ENCODE peak calls at places on chromosome 12, in six cellular contexts. K, Q, Y, P, R and C are unnamed samples.

GRCh38 chr12:122888232-122888752 is 7.6 kb downstream of the VPS37B start:
- DNase-seq in Y (peak; percentile 91), K (no peak), R (no peak), Q (no peak), P (no peak), C (no peak)

GRCh38 chr12:52428121-52428520 is 6.0 kb downstream of the KRT75 start:
- DNase-seq in Y (no peak), R (no peak), K (no peak), P (no peak), Q (no peak), C (no peak)

GRCh38 chr12:122884860-122885259 is 11.1 kb downstream of the VPS37B start:
- DNase-seq in P (no peak), Q (no peak), R (no peak), K (no peak), Y (no peak), C (no peak)

GRCh38 chr12:98606367-98606985 is 13.0 kb downstream of the SLC25A3 start:
- DNase-seq in R (no peak), K (no peak), P (no peak), Y (no peak), Q (no peak), C (no peak)

GRCh38 chr12:111788178-111788654 is 21.5 kb downstream of the ALDH2 start:
- DNase-seq in Q (no peak), Y (peak; percentile 80), K (no peak), P (peak; percentile 48), R (no peak), C (peak; percentile 82)

GRCh38 chr12:31029916-31030562 is 43.6 kb upstream of the DDX11 start:
- DNase-seq in Y (no peak), P (no peak), Q (no peak), K (no peak), R (no peak), C (no peak)

GRCh38 chr12:56590237-56590830 is 39.8 kb downstream of the BAZ2A start:
- DNase-seq in K (no peak), Q (no peak), P (peak; percentile 38), R (no peak), Y (no peak), C (no peak)

GRCh38 chr12:121167232-121167820 is 34.6 kb downstream of the P2RX7 start:
- DNase-seq in Q (no peak), K (no peak), R (no peak), Y (no peak), P (no peak), C (no peak)

GRCh38 chr12:88472775-88473174 is 107.5 kb downstream of the KITLG start:
- DNase-seq in K (no peak), P (no peak), Q (no peak), Y (no peak), R (no peak), C (no peak)

GRCh38 chr12:100229036-100229635 is 28.5 kb downstream of the ACTR6 start:
- DNase-seq in Y (no peak), P (no peak), K (no peak), R (no peak), Q (no peak), C (no peak)
- TF ChIP-seq CTCF in Y (no peak), P (peak; percentile 29), K (peak; percentile 17), R (no peak), Q (no peak), C (no peak)

DNA sequence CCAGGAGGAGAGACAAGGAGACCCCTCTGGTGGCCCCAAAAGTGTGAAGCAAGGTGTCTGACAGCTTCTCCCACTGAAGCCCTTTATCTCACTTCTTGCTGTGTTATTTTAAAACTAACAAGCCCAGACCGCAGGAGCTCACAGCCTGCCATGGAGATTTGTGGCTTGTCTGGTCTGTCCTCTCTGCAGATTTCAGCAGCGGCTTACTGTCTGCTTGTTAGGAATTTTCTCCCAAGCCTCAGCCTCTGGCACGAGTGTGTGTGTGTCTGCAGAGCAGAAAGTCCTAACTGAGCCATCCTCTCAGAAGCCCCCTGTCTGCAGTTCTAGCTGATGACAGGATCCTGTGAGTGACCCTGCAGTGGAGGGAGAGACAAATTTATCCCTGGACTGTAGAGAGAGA is 87.9 kb upstream of the HSPB8 start:
- DNase-seq in Q (no peak), K (no peak), R (no peak), Y (no peak), P (no peak), C (no peak)
- TF ChIP-seq CTCF in Q (no peak), K (no peak), R (no peak), Y (no peak), P (no peak), C (no peak)

GRCh38 chr12:105321125-105321524 is 9.4 kb upstream of the C12orf75 start:
- DNase-seq in P (no peak), Q (no peak), K (no peak), Y (no peak), R (no peak), C (no peak)
- TF ChIP-seq CTCF in P (no peak), Q (no peak), K (no peak), Y (no peak), R (no peak), C (no peak)

DNA sequence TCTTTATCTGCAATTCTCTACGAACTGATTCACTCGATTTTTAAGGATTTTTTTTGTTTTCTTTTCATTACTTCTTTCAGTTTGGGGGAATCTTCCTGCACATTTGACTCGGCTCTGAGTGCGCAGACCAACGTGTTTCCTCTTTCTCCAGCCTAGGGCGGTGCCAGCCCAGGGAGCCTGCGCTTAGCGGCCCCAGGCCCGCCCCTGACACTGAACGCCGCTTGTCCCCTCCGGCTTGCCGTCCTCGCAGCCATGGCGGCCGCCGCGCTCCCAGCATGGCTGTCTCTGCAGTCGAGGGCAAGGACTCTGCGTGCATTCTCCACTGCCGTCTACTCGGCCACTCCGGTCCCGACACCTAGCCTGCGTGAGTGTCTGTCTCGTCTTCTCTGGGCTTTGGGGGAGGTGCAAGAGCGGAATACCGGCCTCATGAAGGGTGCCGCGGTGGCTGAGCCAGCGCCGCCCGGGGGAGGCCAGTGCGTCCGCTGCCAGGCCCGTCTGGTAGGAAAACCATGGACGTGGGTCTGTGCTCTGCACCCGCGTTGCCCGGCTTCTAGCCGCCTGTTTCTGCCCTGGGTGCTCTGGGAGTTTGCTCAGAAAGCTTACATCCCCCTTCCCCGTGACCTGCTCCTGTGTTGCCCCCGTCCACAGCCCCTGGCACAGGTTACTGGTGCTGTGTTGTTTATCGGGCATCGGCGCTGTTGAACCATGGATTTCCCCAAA is at the start of gene MRPS35:
- DNase-seq in Q (peak; percentile 87), P (peak; percentile 91), K (peak; percentile 53), R (peak; percentile 92), Y (peak; percentile 90), C (peak; percentile 93)
- TF ChIP-seq CTCF in Q (no peak), P (no peak), K (no peak), R (no peak), Y (no peak), C (no peak)

DNA sequence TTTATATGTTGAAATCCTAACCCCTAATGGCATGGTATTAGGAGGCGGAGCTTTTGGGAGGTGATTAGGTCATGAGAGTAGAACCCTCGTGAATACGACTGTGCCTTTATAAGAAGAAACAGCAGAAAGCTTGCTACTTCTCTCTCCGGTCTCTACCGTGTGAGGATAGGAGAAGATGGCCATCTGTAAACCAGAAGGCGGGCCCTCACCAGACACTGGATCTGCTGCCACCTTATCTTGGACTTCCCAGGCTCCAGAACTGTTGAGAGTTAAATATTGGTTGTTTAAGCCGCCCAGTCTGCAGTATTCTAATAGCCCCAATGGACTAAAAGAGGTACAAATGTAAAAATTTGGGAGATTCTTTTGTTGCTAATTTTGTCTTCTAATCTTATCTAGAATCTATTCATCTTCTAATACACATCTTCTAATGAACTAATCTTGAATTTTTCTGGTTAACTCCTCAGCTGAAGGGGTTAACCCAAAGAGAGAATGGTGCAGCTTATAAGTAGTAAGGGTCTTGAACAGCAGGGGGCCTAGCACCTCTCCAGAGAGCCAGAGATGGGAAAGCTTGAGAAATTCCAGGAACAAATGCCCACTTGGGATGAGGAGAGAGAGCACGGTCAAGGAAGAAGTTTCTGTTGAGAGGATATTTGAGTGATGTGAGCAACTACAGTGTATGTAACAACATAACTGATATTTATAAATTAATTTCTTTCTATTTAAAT is 264.0 kb upstream of the GRIP1 start:
- DNase-seq in K (no peak), R (no peak), Q (peak; percentile 10), Y (no peak), P (peak; percentile 4), C (no peak)
- TF ChIP-seq CTCF in K (no peak), R (no peak), Q (peak; percentile 22), Y (no peak), P (no peak), C (no peak)

DNA sequence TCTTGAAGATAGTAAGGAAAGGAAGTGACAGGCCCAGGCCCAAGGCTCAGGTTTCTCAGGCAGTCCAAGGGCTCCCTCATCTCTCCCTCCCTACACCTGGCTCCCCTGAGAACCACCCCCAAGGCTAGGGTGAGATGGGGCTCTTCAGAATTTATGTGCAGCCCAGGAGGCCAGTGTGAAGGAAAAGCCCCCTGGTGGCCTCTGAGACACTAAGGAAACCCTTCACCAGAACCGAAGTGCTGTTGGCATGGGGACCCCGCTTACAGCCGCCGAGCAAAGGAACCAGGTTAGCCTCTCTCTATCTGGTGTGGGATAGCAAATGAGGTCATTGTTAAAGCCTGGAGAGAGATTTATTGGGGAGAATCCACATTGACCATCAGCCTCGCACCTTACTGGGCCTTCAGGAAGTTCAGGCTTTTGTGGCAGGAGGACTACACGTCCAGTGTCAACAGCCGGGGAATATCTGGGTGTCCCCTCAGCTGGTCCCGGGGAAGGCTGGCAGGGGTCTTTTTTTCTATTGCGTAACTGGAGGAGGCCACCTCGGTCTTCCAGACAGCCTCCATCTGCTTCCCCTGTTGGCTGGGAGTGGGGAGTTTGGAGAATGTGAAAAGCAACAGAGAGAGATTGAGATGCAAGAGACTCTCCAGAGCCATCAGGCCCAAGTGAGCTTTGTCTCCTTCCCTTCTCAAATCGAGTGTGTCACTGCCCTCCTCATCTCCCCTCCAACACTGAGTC is 18.1 kb downstream of the FAM186B start:
- DNase-seq in K (no peak), Y (no peak), P (no peak), Q (no peak), R (no peak), C (no peak)
- TF ChIP-seq CTCF in K (no peak), Y (no peak), P (peak; percentile 19), Q (no peak), R (no peak), C (no peak)

GRCh38 chr12:84492381-84492883 is 420.2 kb downstream of the SLC6A15 start:
- DNase-seq in P (no peak), R (no peak), Q (no peak), Y (no peak), K (no peak), C (no peak)

GRCh38 chr12:84502180-84502857 is 410.3 kb downstream of the SLC6A15 start:
- DNase-seq in P (no peak), Q (no peak), Y (no peak), K (no peak), R (no peak), C (no peak)

GRCh38 chr12:84502907-84503787 is 409.5 kb downstream of the SLC6A15 start:
- DNase-seq in Y (peak; percentile 70), K (no peak), P (no peak), R (no peak), Q (peak; percentile 63), C (no peak)

DNA sequence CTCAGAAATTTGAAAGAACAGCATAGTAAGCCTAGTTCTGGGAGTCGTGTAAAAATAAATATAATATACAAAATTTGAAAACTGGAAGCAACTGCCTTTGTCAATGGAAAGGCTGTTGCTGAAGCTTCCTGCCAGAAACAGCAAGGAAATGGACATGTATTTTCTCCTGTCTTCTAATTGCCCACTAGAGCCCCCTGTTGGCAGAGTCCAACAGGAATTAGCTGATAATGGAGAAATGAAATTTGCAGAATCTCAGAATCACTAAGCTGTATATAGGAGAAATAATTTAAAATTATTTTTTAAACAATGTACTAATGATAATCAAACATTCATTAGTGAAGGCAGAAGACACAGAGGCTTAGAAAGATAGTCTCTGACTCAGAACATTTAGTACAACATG is 414.8 kb downstream of the SLC6A15 start:
- DNase-seq in R (no peak), Q (no peak), P (no peak), Y (peak; percentile 59), K (no peak), C (no peak)
- TF ChIP-seq CTCF in R (no peak), Q (no peak), P (peak; percentile 43), Y (peak; percentile 48), K (peak; percentile 36), C (no peak)